ENCODE peak calls at places on chromosomes 16 and 17, in four cellular contexts. D is fibroblast of villous mesenchyme, A is HCT116, H is endothelial cell. J is an unnamed sample.

GRCh38 chr17:15342460-15342859 is 1.1 kb upstream of the TEKT3 start:
- DNase-seq in A (no peak), D (peak), H (no peak), J (no peak)

GRCh38 chr17:75487351-75488070 is 27.8 kb downstream of the CASKIN2 start:
- DNase-seq in A (no peak), D (no peak), H (no peak), J (no peak)

GRCh38 chr17:67092291-67092690 is 47.9 kb downstream of the CACNG1 start:
- DNase-seq in A (no peak), H (no peak), D (no peak), J (no peak)

GRCh38 chr17:27519550-27519949 is 63.3 kb downstream of the KSR1 start:
- DNase-seq in A (no peak), D (no peak), H (no peak), J (no peak)

GRCh38 chr16:28317040-28317880 is 24.9 kb downstream of the SBK1 start:
- DNase-seq in A (peak), H (peak), D (peak), J (peak)

GRCh38 chr16:89010210-89010925 is 33.4 kb upstream of the CBFA2T3 start:
- DNase-seq in H (no peak), A (no peak), D (no peak), J (no peak)

GRCh38 chr17:12099412-12099811 is 78.7 kb downstream of the MAP2K4 start:
- DNase-seq in H (no peak), A (no peak), D (no peak), J (no peak)

GRCh38 chr17:82875418-82875856 is 35.6 kb upstream of the ZNF750 start:
- DNase-seq in A (no peak), D (no peak), H (peak), J (no peak)

GRCh38 chr16:19636436-19637267 is 81.1 kb downstream of the VPS35L start:
- DNase-seq in H (no peak), A (no peak), D (peak), J (no peak)

GRCh38 chr17:38403491-38403890 is 24.8 kb upstream of the ARHGAP23 start:
- DNase-seq in D (peak), A (no peak), H (no peak), J (no peak)

GRCh38 chr17:48261297-48261880 is 153.8 kb downstream of the SNX11 start:
- DNase-seq in D (no peak), A (peak), H (peak), J (peak)

GRCh38 chr17:73610331-73610911 is 33.8 kb downstream of the SDK2 start:
- DNase-seq in H (no peak), D (no peak), A (no peak), J (no peak)

GRCh38 chr17:70636517-70637133 is 467.3 kb downstream of the KCNJ2 start:
- DNase-seq in H (peak), D (peak), A (peak), J (no peak)

GRCh38 chr16:9415588-9415987 is 324.1 kb downstream of the HAPSTR1 start:
- DNase-seq in D (no peak), A (no peak), H (no peak), J (no peak)
- TF ChIP-seq CTCF in D (no peak), A (peak), H (no peak), J (no peak)

GRCh38 chr16:24409045-24409444 is 130.3 kb upstream of the RBBP6 start:
- DNase-seq in D (no peak), A (peak), H (no peak), J (no peak)
- TF ChIP-seq CTCF in D (no peak), A (peak), H (no peak), J (no peak)

DNA sequence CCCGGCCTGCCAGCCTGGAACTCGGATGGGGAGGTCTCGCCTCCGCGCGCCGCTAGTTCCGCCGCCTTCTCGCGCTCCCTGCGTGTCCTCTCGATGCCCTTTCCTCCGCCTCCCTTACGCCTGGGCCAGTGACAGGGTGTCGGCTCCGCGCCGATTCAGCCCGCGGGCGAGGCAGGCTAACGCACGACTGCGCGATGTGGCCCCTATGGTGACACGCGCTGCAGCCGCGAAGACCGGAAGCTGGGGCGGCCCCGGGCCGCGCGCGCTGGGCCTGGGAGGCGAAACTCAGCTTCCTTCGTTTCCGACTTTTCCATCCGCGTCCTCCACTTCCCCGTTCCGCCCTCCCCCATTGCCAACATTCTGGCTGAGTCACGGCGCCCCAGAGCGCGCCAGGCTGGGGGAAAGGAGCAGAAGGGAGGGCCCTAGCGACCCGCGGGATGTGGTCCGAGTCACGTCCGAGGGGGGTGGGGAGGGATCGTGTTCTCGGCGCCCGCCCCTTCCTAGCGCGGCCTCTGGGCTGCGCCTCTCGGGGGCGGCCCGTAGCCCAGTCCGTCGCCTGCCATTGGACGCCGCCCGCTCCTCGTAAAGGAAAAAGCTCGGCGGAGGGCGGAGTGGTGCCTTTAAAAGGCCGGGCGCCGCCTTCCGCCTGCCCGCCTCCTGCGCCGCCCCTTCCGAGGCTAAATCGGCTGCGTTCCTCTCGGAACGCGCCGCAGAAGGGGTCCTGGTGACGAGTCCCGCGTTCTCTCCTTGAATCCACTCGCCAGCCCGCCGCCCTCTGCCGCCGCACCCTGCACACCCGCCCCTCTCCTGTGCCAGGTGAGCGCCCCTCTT is at the start of gene ALDOA:
- DNase-seq in H (peak), A (peak), D (peak), J (peak)
- TF ChIP-seq CTCF in H (no peak), A (no peak), D (no peak), J (no peak)

GRCh38 chr17:32345953-32346600 is 3.9 kb upstream of the ZNF207 start:
- DNase-seq in H (no peak), D (no peak), A (no peak), J (no peak)

GRCh38 chr17:32342603-32343325 is 791 bp upstream of the C17orf75 start:
- DNase-seq in A (no peak), H (no peak), D (no peak), J (no peak)

GRCh38 chr17:32335647-32336046 is 6.3 kb downstream of the C17orf75 start:
- DNase-seq in D (no peak), A (no peak), H (no peak), J (no peak)

GRCh38 chr17:32341857-32342602 is at the start of gene C17orf75:
- DNase-seq in H (peak), A (peak), D (peak), J (peak)

DNA sequence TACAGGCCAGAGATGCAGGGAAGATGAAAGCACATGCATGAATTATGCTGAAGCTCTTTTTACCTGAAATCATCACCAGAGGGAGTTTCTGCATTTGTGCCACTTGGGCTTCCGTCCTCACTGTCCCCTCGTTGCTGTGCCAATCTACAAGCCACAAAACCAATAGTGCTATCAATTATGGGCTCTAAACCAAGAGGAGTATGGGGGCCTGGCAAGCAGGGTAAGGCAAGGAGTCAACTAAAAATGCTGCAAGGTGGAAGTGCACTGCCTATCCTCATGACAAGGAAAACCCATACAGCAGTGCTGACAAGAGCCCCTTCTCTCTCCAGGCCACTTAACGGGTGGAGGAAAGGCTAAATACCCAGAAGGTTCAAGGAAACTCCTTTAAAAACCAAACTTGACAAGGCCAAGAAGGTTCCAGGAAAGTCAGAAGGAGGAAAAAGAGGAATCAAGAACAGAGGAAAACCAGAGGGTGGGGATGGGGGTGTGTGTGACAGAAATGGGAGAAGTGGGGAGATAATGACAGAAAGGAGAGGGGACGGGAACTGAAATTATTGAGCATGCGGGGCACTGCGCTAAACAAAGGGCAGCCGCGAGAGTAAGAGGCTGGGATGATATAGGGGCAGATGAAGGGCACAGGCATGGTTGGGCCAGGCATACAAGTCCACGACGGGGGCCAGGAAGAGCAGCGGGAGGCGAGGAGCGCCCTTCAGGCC is 674 bp downstream of the C17orf75 start:
- DNase-seq in D (no peak), A (no peak), H (no peak), J (no peak)
- TF ChIP-seq CTCF in D (peak), A (peak), H (no peak), J (no peak)